ENCODE peak calls at places on chromosomes 1 and 21, in ten cellular contexts. P is fibroblast of lung; N is activated gamma-delta T cell treated with Interleukin-2 at 50 U/mL for 16 hours; A is AG10803; E is stimulated activated CD4-positive, alpha-beta T cell treated with anti-CD3 and anti-CD28 coated beads, Interleukin-15, amount 100 ng/mL, for 1 hour; L is stimulated activated CD8-positive, alpha-beta memory T cell treated with anti-CD3 and anti-CD28 coated beads, Interleukin-7, amount 100 ng/mL, for 24 hours; D is GM12865; G is activated CD8-positive, alpha-beta memory T cell treated with anti-CD3 and anti-CD28 coated beads for 1 hour; Q is nephron progenitor cell; F is NCI-H2081. M is an unnamed sample.

GRCh38 chr1:90730247-90731022 is 13.3 kb upstream of the BARHL2 start:
- DNase-seq in P (no peak), N (no peak), A (peak), E (no peak), L (no peak), D (no peak), G (no peak), Q (peak), F (no peak), M (no peak)

GRCh38 chr1:15146142-15146541 is 7.4 kb upstream of the TMEM51 start:
- DNase-seq in P (no peak), N (no peak), A (no peak), E (no peak), L (no peak), D (no peak), G (no peak), Q (no peak), F (no peak), M (no peak)

GRCh38 chr1:14872762-14873161 is 274.3 kb downstream of the KAZN start:
- DNase-seq in P (no peak), N (no peak), A (no peak), E (no peak), L (no peak), D (no peak), G (no peak), Q (no peak), F (no peak), M (no peak)

GRCh38 chr1:229388876-229389580 is 44.9 kb downstream of the ACTA1 start:
- DNase-seq in P (peak), N (no peak), A (peak), E (no peak), L (no peak), D (no peak), G (no peak), Q (no peak), F (no peak), M (peak)

GRCh38 chr1:165570078-165570477 is 26.3 kb downstream of the LRRC52 start:
- DNase-seq in P (no peak), N (no peak), A (no peak), E (no peak), L (no peak), D (no peak), G (no peak), Q (no peak), F (no peak), M (no peak)

GRCh38 chr1:15260418-15261154 is 13.6 kb downstream of the FHAD1 start:
- DNase-seq in P (peak), N (no peak), A (no peak), E (no peak), L (no peak), D (no peak), G (no peak), Q (no peak), F (no peak), M (peak)

GRCh38 chr21:33229099-33229775 is 501 bp upstream of the IFNAR2 start:
- DNase-seq in P (no peak), N (no peak), A (no peak), E (no peak), L (no peak), D (no peak), G (no peak), Q (no peak), F (no peak), M (no peak)

GRCh38 chr1:52328615-52329014 is 37.4 kb downstream of the CC2D1B start:
- DNase-seq in P (peak), N (no peak), A (no peak), E (no peak), L (no peak), D (no peak), G (no peak), Q (no peak), F (no peak), M (peak)

GRCh38 chr1:230282157-230282556 is 144.0 kb downstream of the PGBD5 start:
- DNase-seq in P (no peak), N (no peak), A (no peak), E (no peak), L (no peak), D (no peak), G (no peak), Q (no peak), F (peak), M (no peak)

GRCh38 chr21:29601072-29601471 is 302.4 kb downstream of the BACH1 start:
- DNase-seq in P (no peak), N (no peak), A (no peak), E (no peak), L (no peak), D (no peak), G (no peak), Q (no peak), F (no peak), M (no peak)

GRCh38 chr21:46594276-46594675 is 10.6 kb downstream of the S100B start:
- DNase-seq in P (no peak), N (no peak), A (no peak), E (no peak), L (no peak), D (no peak), G (no peak), Q (no peak), F (no peak), M (no peak)

GRCh38 chr1:234986750-234987414 is 141.8 kb downstream of the TOMM20 start:
- DNase-seq in P (no peak), N (no peak), A (no peak), E (no peak), L (no peak), D (peak), G (no peak), Q (no peak), F (no peak), M (no peak)

GRCh38 chr1:217272385-217272784 is 358.5 kb downstream of the GPATCH2 start:
- DNase-seq in P (peak), N (no peak), A (peak), E (no peak), L (no peak), D (no peak), G (no peak), Q (no peak), F (no peak), M (peak)

GRCh38 chr1:59541161-59541560 is 244.3 kb downstream of the FGGY start:
- DNase-seq in P (no peak), N (no peak), A (no peak), E (no peak), L (no peak), D (no peak), G (no peak), Q (no peak), F (no peak), M (no peak)

GRCh38 chr1:23273450-23274133 is 56.3 kb upstream of the HTR1D start:
- DNase-seq in P (peak), N (no peak), A (peak), E (no peak), L (no peak), D (no peak), G (no peak), Q (no peak), F (no peak), M (peak)

GRCh38 chr1:68819190-68819829 is 322.4 kb upstream of the DEPDC1 start:
- DNase-seq in P (peak), N (no peak), A (peak), E (no peak), L (no peak), D (peak), G (no peak), Q (no peak), F (peak), M (peak)

GRCh38 chr21:44053567-44053966 is 41.5 kb downstream of the TRAPPC10 start:
- DNase-seq in P (no peak), N (no peak), A (no peak), E (no peak), L (no peak), D (no peak), G (no peak), Q (no peak), F (no peak), M (no peak)

GRCh38 chr1:6352138-6352563 is 41.4 kb downstream of the ACOT7 start:
- DNase-seq in P (peak), N (no peak), A (no peak), E (no peak), L (no peak), D (no peak), G (no peak), Q (peak), F (no peak), M (no peak)

GRCh38 chr1:174469052-174469451 is 21.3 kb downstream of the GPR52 start:
- DNase-seq in P (no peak), N (no peak), A (no peak), E (no peak), L (no peak), D (no peak), G (no peak), Q (no peak), F (no peak), M (no peak)

GRCh38 chr1:103058393-103058792 is 49.9 kb downstream of the COL11A1 start:
- DNase-seq in P (no peak), N (no peak), A (no peak), E (no peak), L (no peak), D (no peak), G (no peak), Q (no peak), F (no peak), M (no peak)

GRCh38 chr1:113353581-113353980 is 36.7 kb upstream of the MAGI3 start:
- DNase-seq in P (peak), N (no peak), A (no peak), E (no peak), L (no peak), D (no peak), G (no peak), Q (no peak), F (no peak), M (peak)

GRCh38 chr1:79128726-79129125 is 122.2 kb upstream of the ADGRL4 start:
- DNase-seq in P (peak), N (no peak), A (peak), E (no peak), L (no peak), D (no peak), G (no peak), Q (no peak), F (no peak), M (peak)

GRCh38 chr1:2148691-2149090 is 45.9 kb downstream of the FAAP20 start:
- DNase-seq in P (no peak), N (peak), A (no peak), E (peak), L (no peak), D (no peak), G (peak), Q (no peak), F (no peak), M (no peak)

GRCh38 chr1:28811766-28812668 is at the start of gene OPRD1:
- DNase-seq in P (peak), N (no peak), A (no peak), E (no peak), L (no peak), D (no peak), G (no peak), Q (peak), F (peak), M (no peak)

GRCh38 chr1:183058835-183059234 is 35.6 kb downstream of the LAMC1 start:
- DNase-seq in P (peak), N (no peak), A (no peak), E (no peak), L (no peak), D (no peak), G (no peak), Q (no peak), F (no peak), M (no peak)

GRCh38 chr1:1573843-1574720 is 581 bp downstream of the SSU72 start:
- DNase-seq in P (peak), N (peak), A (peak), E (no peak), L (peak), D (peak), G (no peak), Q (peak), F (peak), M (peak)

GRCh38 chr1:204357551-204357950 is 2.2 kb downstream of the PLEKHA6 start:
- DNase-seq in P (no peak), N (no peak), A (no peak), E (no peak), L (no peak), D (no peak), G (no peak), Q (no peak), F (no peak), M (no peak)

GRCh38 chr1:97297611-97298010 is 576.0 kb downstream of the PTBP2 start:
- DNase-seq in P (no peak), N (no peak), A (no peak), E (no peak), L (no peak), D (no peak), G (no peak), Q (no peak), F (no peak), M (no peak)

GRCh38 chr1:213884402-213884801 is 103.4 kb upstream of the PROX1 start:
- DNase-seq in P (no peak), N (no peak), A (no peak), E (no peak), L (no peak), D (no peak), G (no peak), Q (no peak), F (no peak), M (no peak)

GRCh38 chr1:19365711-19366110 is 53.6 kb downstream of the SLC66A1 start:
- DNase-seq in P (peak), N (no peak), A (peak), E (no peak), L (no peak), D (no peak), G (no peak), Q (no peak), F (no peak), M (no peak)

GRCh38 chr1:196180847-196181593 is 427.2 kb downstream of the KCNT2 start:
- DNase-seq in P (peak), N (no peak), A (peak), E (no peak), L (no peak), D (no peak), G (no peak), Q (no peak), F (no peak), M (peak)

GRCh38 chr1:117339866-117340357 is 27.3 kb upstream of the MAN1A2 start:
- DNase-seq in P (peak), N (no peak), A (peak), E (no peak), L (no peak), D (peak), G (no peak), Q (no peak), F (no peak), M (peak)

GRCh38 chr21:35249636-35250035 is 200.5 kb upstream of the RUNX1 start:
- DNase-seq in P (no peak), N (no peak), A (no peak), E (no peak), L (no peak), D (no peak), G (no peak), Q (no peak), F (no peak), M (no peak)

GRCh38 chr21:28521932-28522826 is 470.5 kb downstream of the LTN1 start:
- DNase-seq in P (peak), N (no peak), A (peak), E (no peak), L (no peak), D (peak), G (no peak), Q (no peak), F (no peak), M (no peak)

GRCh38 chr1:169486281-169486904 is 649 bp upstream of the SLC19A2 start:
- DNase-seq in P (peak), N (no peak), A (peak), E (no peak), L (no peak), D (no peak), G (no peak), Q (no peak), F (no peak), M (peak)

GRCh38 chr1:232047473-232047872 is 420.9 kb downstream of the DISC1 start:
- DNase-seq in P (no peak), N (no peak), A (no peak), E (no peak), L (no peak), D (no peak), G (no peak), Q (no peak), F (no peak), M (no peak)

GRCh38 chr1:116367256-116367949 is 5.6 kb upstream of the ATP1A1 start:
- DNase-seq in P (no peak), N (no peak), A (no peak), E (no peak), L (no peak), D (no peak), G (no peak), Q (no peak), F (no peak), M (no peak)

GRCh38 chr1:84504580-84505021 is 1.6 kb upstream of the SPATA1 start:
- DNase-seq in P (peak), N (no peak), A (peak), E (no peak), L (no peak), D (peak), G (no peak), Q (no peak), F (no peak), M (peak)

GRCh38 chr1:244896550-244896949 is 32.2 kb upstream of the HNRNPU start:
- DNase-seq in P (peak), N (no peak), A (peak), E (no peak), L (no peak), D (no peak), G (no peak), Q (no peak), F (no peak), M (peak)

M was measured in astrocyte.